ENCODE peak calls at places on chromosomes 6 and 20, in ten cellular contexts. S is mucosa of descending colon, A is breast epithelium, U is IMR-90, Z is pancreas, B is stomach, K is colonic mucosa, L is OCI-LY7, M is astrocyte, V is heart left ventricle. H is an unnamed sample.

GRCh38 chr20:63641146-63641791 is 12.0 kb downstream of the STMN3 start:
- DNase-seq in S (no peak), A (peak; percentile 40), U (no peak), Z (peak; percentile 72), B (no peak), K (peak; percentile 43), L (no peak), M (no peak), V (peak; percentile 57), H (peak; percentile 33)

GRCh38 chr6:11486486-11486885 is 51.1 kb upstream of the TMEM170B start:
- DNase-seq in S (no peak), A (peak; percentile 66), U (no peak), Z (no peak), B (no peak), K (no peak), L (no peak), M (no peak), V (no peak), H (no peak)

GRCh38 chr6:127484207-127484858 is 25.1 kb upstream of the KIAA0408 start:
- DNase-seq in S (no peak), A (no peak), U (peak; percentile 70), Z (no peak), B (no peak), K (no peak), L (peak; percentile 5), M (peak; percentile 74), V (no peak), H (peak; percentile 12)

GRCh38 chr20:38161412-38161774 is 3.7 kb downstream of the TGM2 start:
- DNase-seq in S (no peak), A (no peak), U (no peak), Z (no peak), B (no peak), K (no peak), L (no peak), M (no peak), V (no peak), H (no peak)

GRCh38 chr20:46895906-46896242 is 1.2 kb downstream of the EYA2 start:
- DNase-seq in S (no peak), A (no peak), U (no peak), Z (no peak), B (no peak), K (no peak), L (no peak), M (no peak), V (no peak), H (no peak)

GRCh38 chr20:59985864-59986263 is 27.6 kb downstream of the CDH26 start:
- DNase-seq in S (no peak), A (no peak), U (no peak), Z (no peak), B (no peak), K (no peak), L (peak; percentile 14), M (no peak), V (no peak), H (no peak)

GRCh38 chr6:44227138-44227770 is 3.9 kb downstream of the SLC29A1 start:
- DNase-seq in S (no peak), A (no peak), U (no peak), Z (no peak), B (no peak), K (no peak), L (no peak), M (no peak), V (peak; percentile 45), H (no peak)

GRCh38 chr6:29483735-29484134 is 4.0 kb downstream of the MAS1L start:
- DNase-seq in S (no peak), A (no peak), U (no peak), Z (no peak), B (no peak), K (no peak), L (no peak), M (no peak), V (no peak), H (no peak)

GRCh38 chr6:169803291-169803811 is 51.9 kb downstream of the ERMARD start:
- DNase-seq in S (no peak), A (no peak), U (no peak), Z (no peak), B (no peak), K (peak; percentile 15), L (peak; percentile 64), M (no peak), V (no peak), H (no peak)

GRCh38 chr6:40321616-40322015 is 265.5 kb downstream of the LRFN2 start:
- DNase-seq in S (no peak), A (no peak), U (no peak), Z (no peak), B (no peak), K (no peak), L (no peak), M (no peak), V (no peak), H (no peak)

GRCh38 chr6:15504581-15505350 is 158.1 kb downstream of the DTNBP1 start:
- DNase-seq in S (peak; percentile 71), A (peak; percentile 82), U (peak; percentile 98), Z (no peak), B (peak; percentile 39), K (peak; percentile 39), L (no peak), M (peak; percentile 95), V (peak; percentile 78), H (peak; percentile 91)

GRCh38 chr20:25277941-25278521 is 30.1 kb downstream of the PYGB start:
- DNase-seq in S (peak; percentile 49), A (no peak), U (no peak), Z (peak; percentile 16), B (peak; percentile 23), K (no peak), L (no peak), M (no peak), V (peak; percentile 12), H (no peak)

GRCh38 chr20:51371720-51372119 is 170.8 kb downstream of the NFATC2 start:
- DNase-seq in S (no peak), A (no peak), U (no peak), Z (no peak), B (no peak), K (no peak), L (no peak), M (no peak), V (no peak), H (no peak)

GRCh38 chr20:41345729-41346067 is 5.1 kb downstream of the LPIN3 start:
- DNase-seq in S (no peak), A (no peak), U (no peak), Z (no peak), B (no peak), K (no peak), L (no peak), M (no peak), V (no peak), H (no peak)

GRCh38 chr20:57148266-57148665 is 118.2 kb downstream of the BMP7 start:
- DNase-seq in S (no peak), A (no peak), U (no peak), Z (no peak), B (no peak), K (no peak), L (no peak), M (no peak), V (no peak), H (no peak)

GRCh38 chr6:158744986-158745430 is 74.2 kb downstream of the EZR start:
- DNase-seq in S (no peak), A (no peak), U (no peak), Z (no peak), B (no peak), K (no peak), L (no peak), M (no peak), V (no peak), H (no peak)

GRCh38 chr6:158737710-158738615 is 81.2 kb downstream of the EZR start:
- DNase-seq in S (no peak), A (no peak), U (peak; percentile 65), Z (no peak), B (no peak), K (no peak), L (no peak), M (peak; percentile 67), V (no peak), H (no peak)

GRCh38 chr6:158737082-158737709 is 82.0 kb downstream of the EZR start:
- DNase-seq in S (no peak), A (no peak), U (no peak), Z (no peak), B (no peak), K (no peak), L (no peak), M (no peak), V (no peak), H (no peak)

GRCh38 chr6:158742988-158743651 is 76.0 kb downstream of the EZR start:
- DNase-seq in S (no peak), A (no peak), U (no peak), Z (no peak), B (no peak), K (no peak), L (no peak), M (no peak), V (no peak), H (no peak)

GRCh38 chr6:158739673-158740072 is 79.5 kb downstream of the EZR start:
- DNase-seq in S (no peak), A (no peak), U (no peak), Z (no peak), B (no peak), K (no peak), L (no peak), M (no peak), V (no peak), H (no peak)
- H3K4me1 ChIP-seq in S (no peaks in the 10 kb centered on the region), A (no peaks in the 10 kb centered on the region), U (no peaks in the 10 kb centered on the region), Z (no peaks in the 10 kb centered on the region), B (no peaks in the 10 kb centered on the region), K (no peaks in the 10 kb centered on the region), L (no peaks in the 10 kb centered on the region), M (no peaks in the 10 kb centered on the region), V (no peaks in the 10 kb centered on the region), H (no peaks in the 10 kb centered on the region)

GRCh38 chr20:13147071-13147961 is 73.8 kb upstream of the ISM1 start:
- DNase-seq in S (no peak), A (no peak), U (no peak), Z (no peak), B (no peak), K (no peak), L (no peak), M (no peak), V (no peak), H (no peak)
- TF ChIP-seq CTCF in S (no peak), A (no peak), U (no peak), Z (no peak), B (no peak), K (no peak), L (no peak), M (no peak), V (no peak), H (no peak)

DNA sequence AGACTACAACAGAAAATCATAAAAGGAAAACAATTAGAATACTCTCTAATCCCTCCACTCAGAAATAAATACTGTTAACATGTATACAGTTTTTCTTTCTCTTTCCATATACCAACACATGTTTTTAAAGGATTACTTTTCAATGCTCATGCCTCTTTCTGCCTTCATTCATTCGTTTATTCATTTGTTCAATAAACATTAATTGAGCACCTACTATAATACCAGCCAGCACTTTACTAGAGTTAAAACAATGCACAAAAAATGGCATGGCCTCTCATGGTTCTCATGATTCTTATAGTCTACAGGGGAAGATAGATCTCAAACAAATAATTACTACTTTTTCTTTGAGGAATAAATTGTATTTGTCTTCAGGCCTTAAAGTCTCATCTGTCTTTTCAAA is 70.3 kb upstream of the RIPOR2 start:
- DNase-seq in S (no peak), A (no peak), U (no peak), Z (no peak), B (no peak), K (no peak), L (no peak), M (no peak), V (no peak), H (no peak)
- H3K4me1 ChIP-seq in S (peaks cover 18% of the 10 kb centered on the region), A (peaks cover 26% of the 10 kb centered on the region), U (peaks cover 13% of the 10 kb centered on the region), Z (peaks cover 14% of the 10 kb centered on the region), B (peaks cover 27% of the 10 kb centered on the region), K (peaks cover 3% of the 10 kb centered on the region), L (peaks cover 19% of the 10 kb centered on the region), M (peaks cover 11% of the 10 kb centered on the region), V (peaks cover 16% of the 10 kb centered on the region), H (peaks cover 31% of the 10 kb centered on the region)

GRCh38 chr6:25138024-25138696 is 141.0 kb upstream of the CARMIL1 start:
- DNase-seq in S (peak; percentile 57), A (peak; percentile 46), U (peak; percentile 62), Z (no peak), B (peak; percentile 51), K (peak; percentile 61), L (peak; percentile 75), M (peak; percentile 65), V (peak; percentile 70), H (peak; percentile 84)
- TF ChIP-seq CTCF in S (no peak), A (peak; percentile 31), U (no peak), Z (no peak), B (no peak), K (no peak), L (peak; percentile 37), M (no peak), V (no peak), H (no peak)